ENCODE peak calls at places on chromosome 1, in four cellular contexts. C, S, W and J are unnamed samples.
A peak's percentile ranks its signal among the peaks of the same experiment; 100 is the strongest.

GRCh38 chr1:206608108-206608698 is 4.1 kb downstream of the EIF2D start:
- DNase-seq in C (peak; percentile 32), S (peak; percentile 59), W (no peak), J (no peak)

GRCh38 chr1:226943156-226943555 is 3.1 kb downstream of the COQ8A start:
- DNase-seq in C (no peak), S (no peak), W (no peak), J (no peak)

GRCh38 chr1:58060548-58061170 is 485.9 kb downstream of the OMA1 start:
- DNase-seq in C (no peak), S (no peak), W (no peak), J (no peak)

GRCh38 chr1:229786974-229787610 is 161.0 kb downstream of the URB2 start:
- DNase-seq in C (no peak), S (no peak), W (no peak), J (no peak)

GRCh38 chr1:246506440-246506784 is 667 bp downstream of the SMYD3 start:
- DNase-seq in C (no peak), S (no peak), W (no peak), J (no peak)

GRCh38 chr1:183942933-183943693 is 94.4 kb downstream of the COLGALT2 start:
- DNase-seq in C (no peak), S (peak; percentile 56), W (no peak), J (peak; percentile 50)

GRCh38 chr1:69982992-69983391 is 222.4 kb downstream of the LRRC40 start:
- DNase-seq in C (no peak), S (no peak), W (no peak), J (no peak)

GRCh38 chr1:108955881-108956280 is 7.4 kb downstream of the CLCC1 start:
- DNase-seq in C (no peak), S (no peak), W (no peak), J (no peak)

GRCh38 chr1:17287377-17287776 is 20.6 kb upstream of the PADI4 start:
- DNase-seq in C (no peak), S (no peak), W (no peak), J (no peak)

GRCh38 chr1:230268371-230269170 is 157.6 kb downstream of the PGBD5 start:
- DNase-seq in C (no peak), S (peak; percentile 90), W (no peak), J (no peak)

GRCh38 chr1:42333662-42334239 is 1.3 kb downstream of the FOXJ3 start:
- DNase-seq in C (no peak), S (no peak), W (no peak), J (no peak)

GRCh38 chr1:179231923-179232322 is 2.4 kb upstream of the ABL2 start:
- DNase-seq in C (no peak), S (no peak), W (no peak), J (no peak)

GRCh38 chr1:160789702-160790611 is 6.0 kb upstream of the LY9 start:
- DNase-seq in C (peak; percentile 74), S (no peak), W (no peak), J (no peak)